ENCODE peak calls at places on chromosomes 13 and 19, in seven cellular contexts. A, K, G, C, V, I and O are unnamed samples.
A peak's percentile ranks its signal among the peaks of the same experiment; 100 is the strongest.

GRCh38 chr19:53365134-53365898 is at the start of gene ZNF525:
- DNase-seq in I (peak; percentile 89), C (peak; percentile 96), V (peak; percentile 75), G (peak; percentile 93), A (peak; percentile 73), K (peak; percentile 93), O (peak; percentile 89)

GRCh38 chr13:48727252-48728011 is 73.7 kb downstream of the CYSLTR2 start:
- DNase-seq in G (no peak), C (peak; percentile 67), V (no peak), A (peak; percentile 92), I (no peak), K (no peak), O (peak; percentile 38)

GRCh38 chr13:50744261-50744660 is 99.2 kb downstream of the DLEU7 start:
- DNase-seq in G (no peak), V (no peak), A (no peak), I (no peak), K (no peak), C (no peak), O (no peak)

GRCh38 chr13:71067164-71067815 is 799.7 kb downstream of the DACH1 start:
- DNase-seq in A (peak; percentile 6), I (no peak), V (no peak), G (peak; percentile 35), C (no peak), K (peak; percentile 40), O (no peak)

GRCh38 chr13:83065136-83065535 is 817.1 kb downstream of the SLITRK1 start:
- DNase-seq in C (peak; percentile 6), V (no peak), K (no peak), A (peak; percentile 97), G (no peak), I (peak; percentile 45), O (peak; percentile 66)

GRCh38 chr13:95571941-95572340 is 19.4 kb downstream of the CLDN10 start:
- DNase-seq in I (no peak), V (no peak), G (no peak), K (peak; percentile 56), A (no peak), C (no peak), O (no peak)

GRCh38 chr13:50810998-50811397 is 32.5 kb downstream of the DLEU7 start:
- DNase-seq in K (no peak), A (no peak), G (no peak), I (no peak), C (no peak), V (no peak), O (no peak)

GRCh38 chr13:113273856-113274590 is 23.0 kb upstream of the LAMP1 start:
- DNase-seq in I (peak; percentile 72), V (no peak), C (peak; percentile 76), K (no peak), G (no peak), A (peak; percentile 48), O (peak; percentile 88)

GRCh38 chr13:66586489-66586888 is 643.6 kb downstream of the PCDH9 start:
- DNase-seq in C (no peak), K (no peak), V (no peak), I (no peak), G (no peak), A (peak; percentile 7), O (no peak)

GRCh38 chr19:2037676-2038255 is 13.3 kb downstream of the MKNK2 start:
- DNase-seq in I (no peak), K (no peak), V (no peak), G (no peak), A (no peak), C (peak; percentile 5), O (no peak)
- H3K4me1 ChIP-seq in I (peaks cover 19% of the 10 kb centered on the region), K (peaks cover 22% of the 10 kb centered on the region), V (peaks cover 50% of the 10 kb centered on the region), G (peaks cover 5% of the 10 kb centered on the region), A (peaks cover 9% of the 10 kb centered on the region), C (peaks cover 16% of the 10 kb centered on the region), O (peaks cover 1% of the 10 kb centered on the region)

GRCh38 chr19:5880196-5880595 is 9.9 kb upstream of the FUT5 start:
- DNase-seq in I (no peak), G (no peak), K (no peak), A (no peak), C (no peak), V (no peak), O (no peak)

GRCh38 chr19:5882421-5882968 is 12.2 kb upstream of the FUT5 start:
- DNase-seq in G (no peak), K (no peak), C (no peak), V (no peak), I (no peak), A (peak; percentile 37), O (no peak)

GRCh38 chr19:5877869-5878268 is 7.5 kb upstream of the FUT5 start:
- DNase-seq in I (no peak), K (peak; percentile 57), V (no peak), A (no peak), G (no peak), C (no peak), O (no peak)

GRCh38 chr19:5880604-5881078 is 10.3 kb upstream of the FUT5 start:
- DNase-seq in C (peak; percentile 84), K (no peak), V (no peak), I (peak; percentile 19), G (peak; percentile 43), A (peak; percentile 66), O (peak; percentile 51)

GRCh38 chr19:5881543-5882299 is 11.4 kb upstream of the FUT5 start:
- DNase-seq in A (no peak), C (no peak), I (no peak), V (no peak), K (no peak), G (no peak), O (no peak)
- H3K27me3 ChIP-seq in A (no peaks in the 10 kb centered on the region), C (no peaks in the 10 kb centered on the region), I (no peaks in the 10 kb centered on the region), V (no peaks in the 10 kb centered on the region), K (no peaks in the 10 kb centered on the region), G (no peaks in the 10 kb centered on the region), O (peaks cover 13% of the 10 kb centered on the region)

GRCh38 chr13:98276486-98276885 is 99.4 kb upstream of the RNF113B start:
- DNase-seq in G (no peak), C (no peak), I (no peak), A (no peak), V (no peak), K (no peak), O (no peak)

GRCh38 chr13:98280176-98280510 is 103.1 kb upstream of the RNF113B start:
- DNase-seq in C (no peak), K (no peak), I (no peak), A (no peak), V (no peak), G (no peak), O (no peak)

GRCh38 chr13:98275711-98276171 is 98.7 kb upstream of the RNF113B start:
- DNase-seq in G (no peak), A (no peak), C (no peak), V (no peak), K (no peak), I (no peak), O (peak; percentile 23)

GRCh38 chr13:98279473-98280175 is 102.6 kb upstream of the RNF113B start:
- DNase-seq in C (no peak), A (no peak), I (no peak), V (no peak), K (no peak), G (no peak), O (no peak)

DNA sequence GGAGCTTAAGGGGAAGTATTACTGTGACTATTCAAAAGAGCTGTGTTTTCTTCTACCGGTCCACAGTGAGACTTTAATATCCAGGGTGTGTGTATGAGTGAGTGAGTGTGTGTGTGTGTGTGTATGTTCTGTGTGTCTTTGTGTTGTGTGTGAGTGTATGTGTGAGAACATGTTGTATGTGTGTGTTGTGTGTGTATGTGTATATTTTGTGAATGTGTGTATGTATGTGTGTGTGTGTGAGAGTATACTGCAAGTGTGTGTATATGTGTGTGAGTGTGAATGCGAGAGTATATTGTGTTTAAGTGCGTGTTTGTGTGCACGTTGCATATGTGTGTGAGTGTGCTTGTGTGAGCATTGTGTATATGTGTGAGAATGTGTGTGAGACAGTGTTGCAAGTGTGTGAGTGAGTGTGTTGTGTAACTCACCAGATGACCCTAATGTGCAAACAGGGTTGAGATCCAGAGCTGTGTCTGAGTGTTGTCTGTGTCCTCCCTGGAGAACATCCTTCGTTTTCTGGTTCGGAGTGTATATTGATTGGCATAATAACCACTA is 101.1 kb upstream of the RNF113B start:
- DNase-seq in I (no peak), A (no peak), G (no peak), V (no peak), C (no peak), K (no peak), O (no peak)
- H4K20me1 ChIP-seq in I (no peaks in the 10 kb centered on the region), A (no peaks in the 10 kb centered on the region), G (peaks cover 2% of the 10 kb centered on the region), V (no peaks in the 10 kb centered on the region), C (no peaks in the 10 kb centered on the region), K (no peaks in the 10 kb centered on the region), O (peaks cover 7% of the 10 kb centered on the region)

GRCh38 chr13:99857738-99858137 is 113.8 kb downstream of the ZIC5 start:
- DNase-seq in K (no peak), V (no peak), C (no peak), G (no peak), I (no peak), A (no peak), O (no peak)

GRCh38 chr13:99854376-99854775 is 117.2 kb downstream of the ZIC5 start:
- DNase-seq in G (no peak), K (no peak), A (no peak), I (no peak), C (no peak), V (no peak), O (no peak)

GRCh38 chr13:99859178-99860177 is 112.1 kb downstream of the ZIC5 start:
- DNase-seq in V (no peak), C (no peak), K (peak; percentile 15), G (no peak), A (no peak), I (no peak), O (no peak)

GRCh38 chr13:99856021-99856420 is 115.5 kb downstream of the ZIC5 start:
- DNase-seq in I (no peak), V (no peak), A (no peak), G (no peak), K (no peak), C (no peak), O (no peak)

GRCh38 chr13:99855516-99855915 is 116.1 kb downstream of the ZIC5 start:
- DNase-seq in K (no peak), A (no peak), G (no peak), V (no peak), I (no peak), C (no peak), O (no peak)
- H3K4me1 ChIP-seq in K (peaks cover 54% of the 10 kb centered on the region), A (no peaks in the 10 kb centered on the region), G (peaks cover 65% of the 10 kb centered on the region), V (no peaks in the 10 kb centered on the region), I (no peaks in the 10 kb centered on the region), C (no peaks in the 10 kb centered on the region), O (no peaks in the 10 kb centered on the region)

DNA sequence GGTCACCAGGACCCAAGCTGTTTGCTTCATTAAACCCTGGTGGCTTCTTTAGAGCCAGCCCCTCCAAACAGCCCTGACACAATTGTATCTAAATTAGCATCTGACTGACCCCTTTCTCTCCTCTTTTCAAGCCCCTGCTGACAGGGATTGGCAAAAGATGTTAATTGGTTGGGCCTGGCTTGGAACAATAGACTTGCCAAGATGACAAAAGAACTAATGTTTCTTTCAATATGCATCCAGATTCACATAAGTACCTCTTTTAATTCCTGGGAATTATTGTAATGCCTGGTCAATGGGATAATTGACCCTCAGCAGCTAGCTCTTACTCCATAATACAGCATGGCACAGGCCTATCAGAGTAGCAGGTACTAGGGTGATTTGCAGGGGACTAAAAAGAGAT is 140.8 kb downstream of the SHISA2 start:
- DNase-seq in V (no peak), G (peak; percentile 88), C (no peak), K (peak; percentile 93), I (no peak), A (no peak), O (no peak)
- H3K27me3 ChIP-seq in V (peaks cover 59% of the 10 kb centered on the region), G (no peaks in the 10 kb centered on the region), C (peaks cover 8% of the 10 kb centered on the region), K (no peaks in the 10 kb centered on the region), I (no peaks in the 10 kb centered on the region), A (no peaks in the 10 kb centered on the region), O (peaks cover 9% of the 10 kb centered on the region)